ENCODE peak calls at places on chromosomes 16 and 17, in five cellular contexts. F is lung; A is stimulated activated memory B cell treated with anti-CD40 and anti-IgM and Interleukin-4, amounts not matched to agents 10 μg/mL and 1 μg/mL and 100 μg/mL, for 72 hours; O is right cardiac atrium; G is lower lobe of right lung. W is an unnamed sample.

GRCh38 chr17:57534863-57535651 is 210.0 kb downstream of the CCDC182 start:
- ATAC-seq in F (no peak), A (no peak), O (peak; percentile 9), G (no peak), W (no peak)

GRCh38 chr16:11675561-11676511 is 7.6 kb downstream of the SNN start:
- ATAC-seq in F (no peak), A (no peak), O (no peak), G (peak; percentile 17), W (no peak)

GRCh38 chr17:77513045-77513444 is 372.3 kb downstream of the SEC14L1 start:
- ATAC-seq in F (no peak), A (no peak), O (peak; percentile 81), G (no peak), W (no peak)

GRCh38 chr17:82315703-82316358 is 1.6 kb downstream of the CD7 start:
- ATAC-seq in F (no peak), A (peak; percentile 59), O (peak; percentile 25), G (peak; percentile 45), W (no peak)

GRCh38 chr16:21128991-21129390 is 21.7 kb downstream of the DNAH3 start:
- ATAC-seq in F (no peak), A (no peak), O (no peak), G (no peak), W (no peak)

GRCh38 chr16:52953215-52953614 is 99.5 kb downstream of the CHD9NB start:
- ATAC-seq in F (no peak), A (no peak), O (peak; percentile 14), G (no peak), W (no peak)

GRCh38 chr17:32529604-32530003 is 42.8 kb downstream of the CDK5R1 start:
- ATAC-seq in F (no peak), A (no peak), O (no peak), G (no peak), W (no peak)

GRCh38 chr17:81373536-81374160 is 21.6 kb upstream of the BAHCC1 start:
- ATAC-seq in F (no peak), A (no peak), O (peak; percentile 22), G (peak; percentile 36), W (peak; percentile 33)

GRCh38 chr16:17395849-17396480 is 74.8 kb downstream of the XYLT1 start:
- ATAC-seq in F (no peak), A (no peak), O (peak; percentile 62), G (peak; percentile 9), W (peak; percentile 54)

GRCh38 chr17:38601539-38602351 is 4.0 kb downstream of the SRCIN1 start:
- ATAC-seq in F (no peak), A (no peak), O (no peak), G (no peak), W (no peak)

GRCh38 chr16:13245713-13246377 is 344.4 kb downstream of the SHISA9 start:
- ATAC-seq in F (no peak), A (no peak), O (no peak), G (no peak), W (no peak)

GRCh38 chr16:89805136-89805905 is 11.1 kb downstream of the FANCA start:
- ATAC-seq in F (no peak), A (no peak), O (no peak), G (no peak), W (no peak)

GRCh38 chr17:82483836-82484235 is 25.3 kb downstream of the NARF start:
- ATAC-seq in F (no peak), A (no peak), O (peak; percentile 37), G (no peak), W (no peak)

GRCh38 chr16:88639231-88640038 is 1.1 kb downstream of the IL17C start:
- ATAC-seq in F (no peak), A (peak; percentile 39), O (no peak), G (peak; percentile 50), W (peak; percentile 8)

GRCh38 chr17:50697663-50698272 is 9.9 kb downstream of the ANKRD40 start:
- ATAC-seq in F (no peak), A (no peak), O (no peak), G (no peak), W (no peak)

GRCh38 chr16:11430601-11431317 is 85.5 kb downstream of the RMI2 start:
- ATAC-seq in F (no peak), A (no peak), O (no peak), G (no peak), W (no peak)

GRCh38 chr17:65434251-65434650 is 127.2 kb downstream of the AXIN2 start:
- ATAC-seq in F (no peak), A (no peak), O (no peak), G (no peak), W (no peak)

GRCh38 chr17:13917635-13918034 is 151.7 kb upstream of the COX10 start:
- ATAC-seq in F (no peak), A (peak; percentile 78), O (no peak), G (no peak), W (no peak)

GRCh38 chr17:43552229-43552837 is 6.2 kb upstream of the ETV4 start:
- ATAC-seq in F (no peak), A (no peak), O (peak; percentile 66), G (peak; percentile 38), W (no peak)

GRCh38 chr16:47461598-47462266 is 601 bp downstream of the PHKB start:
- ATAC-seq in F (peak; percentile 50), A (peak; percentile 49), O (peak; percentile 47), G (peak; percentile 81), W (no peak)

GRCh38 chr16:85919271-85920267 is 20.6 kb downstream of the IRF8 start:
- ATAC-seq in F (no peak), A (no peak), O (no peak), G (no peak), W (no peak)

GRCh38 chr16:84714028-84714427 is 14.2 kb downstream of the USP10 start:
- ATAC-seq in F (no peak), A (no peak), O (peak; percentile 23), G (peak; percentile 28), W (no peak)

GRCh38 chr17:81429353-81429774 is 34.1 kb downstream of the BAHCC1 start:
- ATAC-seq in F (peak; percentile 69), A (no peak), O (peak; percentile 78), G (peak; percentile 80), W (peak; percentile 77)

GRCh38 chr17:40310882-40311391 is 2.0 kb downstream of the RARA start:
- ATAC-seq in F (no peak), A (peak; percentile 54), O (peak; percentile 65), G (no peak), W (no peak)

GRCh38 chr16:56848056-56848936 is 16.7 kb upstream of the SLC12A3 start:
- ATAC-seq in F (no peak), A (no peak), O (peak; percentile 78), G (peak; percentile 83), W (no peak)

GRCh38 chr16:1817716-1818115 is 8.9 kb downstream of the HAGH start:
- ATAC-seq in F (no peak), A (no peak), O (no peak), G (no peak), W (peak; percentile 15)

GRCh38 chr17:62681061-62681938 is 53.8 kb downstream of the MRC2 start:
- ATAC-seq in F (no peak), A (no peak), O (no peak), G (no peak), W (no peak)

GRCh38 chr17:1036171-1036844 is 39.4 kb downstream of the TIMM22 start:
- ATAC-seq in F (no peak), A (no peak), O (no peak), G (no peak), W (no peak)

GRCh38 chr16:23187341-23187740 is 4.8 kb downstream of the SCNN1G start:
- ATAC-seq in F (no peak), A (no peak), O (no peak), G (no peak), W (no peak)

GRCh38 chr17:13415877-13416416 is 185.8 kb downstream of the HS3ST3A1 start:
- ATAC-seq in F (peak; percentile 9), A (no peak), O (peak; percentile 87), G (peak; percentile 78), W (no peak)

GRCh38 chr17:44384823-44385286 is 4.6 kb downstream of the ITGA2B start:
- ATAC-seq in F (no peak), A (peak; percentile 19), O (no peak), G (peak; percentile 18), W (peak; percentile 2)

GRCh38 chr17:20189322-20189721 is 180.2 kb downstream of the SPECC1 start:
- ATAC-seq in F (no peak), A (no peak), O (no peak), G (no peak), W (no peak)

GRCh38 chr17:40326014-40326831 is 17.2 kb downstream of the RARA start:
- ATAC-seq in F (no peak), A (peak; percentile 56), O (no peak), G (peak; percentile 19), W (no peak)

GRCh38 chr16:5064915-5065314 is 841 bp downstream of the C16orf89 start:
- ATAC-seq in F (peak; percentile 61), A (no peak), O (no peak), G (peak; percentile 84), W (no peak)

W was measured in gastroesophageal sphincter.